ENCODE peak calls at places on chromosomes 12 and 14, in seven cellular contexts. K is GM12878, R is H1, U is HCT116, X is K562, I is HepG2, N is SK-N-SH. G is an unnamed sample.

GRCh38 chr14:92122351-92122677 is 545 bp downstream of the CPSF2 start:
- DNase-seq in I (peak; percentile 18), U (no peak), N (no peak), K (no peak), R (no peak), X (no peak), G (peak; percentile 14)

GRCh38 chr12:12537421-12537820 is 25.2 kb downstream of the DUSP16 start:
- DNase-seq in X (no peak), U (no peak), K (no peak), R (no peak), N (no peak), I (no peak), G (no peak)

GRCh38 chr14:26775765-26776577 is 178.1 kb upstream of the NOVA1 start:
- DNase-seq in U (no peak), I (no peak), N (no peak), R (no peak), X (no peak), K (no peak), G (no peak)

GRCh38 chr12:18250313-18250916 is 10.9 kb upstream of the PIK3C2G start:
- DNase-seq in X (no peak), N (peak; percentile 26), U (peak; percentile 54), I (peak; percentile 59), R (no peak), K (no peak), G (peak; percentile 45)

GRCh38 chr12:6056406-6057211 is 67.9 kb downstream of the VWF start:
- DNase-seq in X (peak; percentile 14), U (peak; percentile 21), K (no peak), N (peak; percentile 74), R (peak; percentile 63), I (peak; percentile 14), G (no peak)

GRCh38 chr14:64209428-64210165 is 84.6 kb downstream of the ESR2 start:
- DNase-seq in R (no peak), K (peak; percentile 48), N (no peak), U (no peak), X (no peak), I (no peak), G (no peak)

GRCh38 chr12:112297188-112297587 is 85.0 kb downstream of the HECTD4 start:
- DNase-seq in U (no peak), R (no peak), K (no peak), X (no peak), N (no peak), I (no peak), G (no peak)

GRCh38 chr12:116922194-116922897 is 11.6 kb downstream of the FBXW8 start:
- DNase-seq in X (no peak), K (peak; percentile 50), I (no peak), U (no peak), N (no peak), R (no peak), G (no peak)

GRCh38 chr12:116919247-116919671 is 8.5 kb downstream of the FBXW8 start:
- DNase-seq in R (no peak), I (no peak), N (no peak), X (peak; percentile 33), U (no peak), K (no peak), G (no peak)

GRCh38 chr12:49019435-49020317 is 1.1 kb upstream of the PRKAG1 start:
- DNase-seq in N (peak; percentile 74), R (peak; percentile 67), U (no peak), K (no peak), I (peak; percentile 39), X (peak; percentile 67), G (peak; percentile 47)

GRCh38 chr12:2959194-2959507 is at the start of gene TEAD4:
- DNase-seq in N (peak; percentile 94), I (peak; percentile 82), U (peak; percentile 39), K (no peak), R (peak; percentile 87), X (peak; percentile 86), G (peak; percentile 95)

GRCh38 chr14:53938126-53938671 is 18.4 kb downstream of the BMP4 start:
- DNase-seq in X (no peak), U (no peak), K (no peak), N (no peak), I (no peak), R (no peak), G (no peak)

GRCh38 chr14:63899953-63900352 is 47.1 kb downstream of the SYNE2 start:
- DNase-seq in R (no peak), U (no peak), I (no peak), K (no peak), X (no peak), N (no peak), G (no peak)

GRCh38 chr12:124928912-124929530 is 14.6 kb upstream of the UBC start:
- DNase-seq in I (no peak), K (no peak), U (no peak), X (no peak), R (no peak), N (no peak), G (no peak)

GRCh38 chr14:35362911-35363374 is 41.6 kb downstream of the NFKBIA start:
- DNase-seq in I (no peak), K (no peak), X (no peak), R (no peak), U (no peak), N (no peak), G (no peak)

GRCh38 chr14:26594756-26595545 is 2.9 kb downstream of the NOVA1 start:
- DNase-seq in N (no peak), I (no peak), U (no peak), K (no peak), X (no peak), R (no peak), G (no peak)

GRCh38 chr14:96205059-96205993 is 687 bp downstream of the BDKRB2 start:
- DNase-seq in R (no peak), U (no peak), I (no peak), K (no peak), N (no peak), X (no peak), G (peak; percentile 38)

GRCh38 chr12:52230364-52231281 is 2.4 kb upstream of the KRT7 start:
- DNase-seq in R (no peak), I (no peak), K (no peak), N (peak; percentile 23), X (no peak), U (no peak), G (no peak)

GRCh38 chr12:97556201-97556824 is 93.7 kb downstream of the RMST start:
- DNase-seq in U (no peak), R (no peak), X (no peak), I (peak; percentile 77), N (peak; percentile 33), K (no peak), G (no peak)

DNA sequence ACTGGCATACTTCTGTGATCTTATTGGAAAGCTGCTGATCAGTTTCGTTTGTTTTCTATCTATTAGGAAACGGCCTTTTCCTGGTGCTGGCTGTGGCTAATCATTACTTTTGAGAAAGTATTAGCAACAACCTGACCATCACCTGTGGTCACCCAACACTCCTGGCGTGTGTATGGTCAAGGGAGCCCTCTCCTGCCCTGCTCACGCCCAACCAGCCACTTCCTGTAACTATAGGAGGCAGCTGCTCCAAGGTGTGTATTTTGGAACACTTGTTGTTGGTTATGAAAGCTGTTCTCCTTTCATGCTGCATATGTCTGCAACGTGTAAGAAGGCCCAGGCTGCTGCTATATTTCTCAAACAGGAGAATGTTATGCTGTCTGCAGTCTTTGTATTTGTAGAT is 1582.8 kb downstream of the AACS start:
- DNase-seq in U (no peak), N (no peak), R (no peak), K (no peak), X (no peak), I (no peak), G (no peak)
- TF ChIP-seq JUND in U (no peak), N (no peak), R (no peak), K (no peak), X (no peak), I (no peak), G (no peak)

DNA sequence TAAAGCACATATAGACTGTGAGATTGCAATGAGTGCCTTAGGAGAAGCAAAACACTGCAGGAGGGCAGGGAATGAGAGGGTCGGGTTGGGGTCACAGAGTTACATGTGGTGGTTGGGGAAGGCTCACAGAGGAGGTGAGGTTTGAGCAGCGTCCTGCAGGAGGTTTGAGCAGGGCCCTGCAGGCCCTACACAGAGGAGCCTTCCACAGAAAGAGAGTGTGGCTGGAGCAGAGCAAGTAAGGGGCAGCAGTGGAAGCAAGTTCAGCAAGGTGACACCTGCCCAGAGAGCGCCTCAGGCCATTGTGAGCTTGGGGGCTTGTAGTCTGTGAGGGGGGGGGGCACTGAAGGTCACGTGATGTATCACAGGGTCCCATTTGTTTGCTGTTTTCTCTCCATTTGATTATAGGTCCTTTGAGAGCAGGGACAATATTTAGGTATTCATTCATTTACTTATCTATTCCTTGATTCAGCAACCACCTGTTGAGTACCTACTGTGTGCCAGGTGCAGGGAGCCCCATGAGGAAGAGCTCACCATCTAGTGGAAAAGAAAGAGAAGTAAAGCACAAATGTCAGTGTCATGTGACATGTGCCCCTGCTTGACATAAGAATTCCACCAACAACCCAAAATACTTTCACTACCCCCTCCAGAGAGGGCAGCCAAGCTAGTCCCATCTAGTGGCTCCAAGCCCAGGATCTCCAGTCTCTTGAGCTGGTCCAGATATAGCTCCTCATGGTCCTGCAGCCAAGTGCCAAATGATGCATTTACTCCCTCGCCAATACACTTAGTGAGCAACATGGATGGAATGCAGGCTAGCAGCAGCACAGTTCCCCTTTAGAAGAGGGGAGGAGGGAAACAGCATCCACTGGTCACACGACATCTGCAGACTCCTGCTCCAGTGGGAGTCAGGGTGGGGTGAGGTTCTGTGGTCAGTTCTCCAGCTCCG is 56.8 kb downstream of the GALNT16 start:
- DNase-seq in I (no peak), U (no peak), R (peak; percentile 41), X (no peak), N (no peak), K (no peak), G (peak; percentile 58)
- TF ChIP-seq JUND in I (no peak), U (no peak), R (no peak), X (no peak), N (peak; percentile 84), K (no peak), G (no peak)

GRCh38 chr14:23864856-23865255 is 88.7 kb upstream of the DHRS4 start:
- DNase-seq in I (no peak), N (no peak), X (no peak), U (no peak), K (no peak), R (no peak), G (no peak)
- TF ChIP-seq JUND in I (no peak), N (no peak), X (no peak), U (no peak), K (no peak), R (no peak), G (no peak)

GRCh38 chr12:71565568-71565967 is 98.1 kb downstream of the ZFC3H1 start:
- DNase-seq in R (no peak), N (no peak), X (no peak), U (no peak), K (no peak), I (no peak), G (no peak)

GRCh38 chr12:71562681-71563595 is 100.7 kb downstream of the ZFC3H1 start:
- DNase-seq in U (no peak), I (no peak), X (no peak), R (no peak), K (no peak), N (peak; percentile 60), G (no peak)

GRCh38 chr12:71566655-71567054 is 97.0 kb downstream of the ZFC3H1 start:
- DNase-seq in R (no peak), N (no peak), U (no peak), K (no peak), I (no peak), X (no peak), G (no peak)

DNA sequence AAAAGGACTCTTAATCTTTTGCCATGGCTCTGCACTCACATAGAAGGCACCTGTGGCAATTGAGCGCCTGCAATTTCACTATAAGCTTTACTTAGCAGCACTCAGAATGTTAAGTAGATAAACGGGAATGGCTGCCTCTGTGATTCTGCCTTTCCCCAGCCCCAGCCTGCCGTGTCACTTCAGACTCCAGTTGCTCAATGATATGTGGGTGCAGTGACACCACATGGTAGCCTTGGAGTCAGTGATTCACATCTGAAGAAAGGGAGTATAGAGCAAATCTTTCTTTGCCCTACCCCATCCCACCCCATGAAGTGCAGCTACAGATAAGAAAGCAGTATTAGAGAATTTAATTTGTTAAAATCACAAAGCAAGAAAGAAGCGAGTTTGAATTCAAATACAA is 96.1 kb downstream of the ZFC3H1 start:
- DNase-seq in I (no peak), N (no peak), X (peak; percentile 18), U (no peak), K (no peak), R (no peak), G (peak; percentile 37)
- TF ChIP-seq JUND in I (no peak), N (no peak), X (peak; percentile 27), U (no peak), K (no peak), R (no peak), G (no peak)